ENCODE peak calls at places on chromosomes 1 and 21, in nine cellular contexts. X is NCI-H2029; B is HTR-8/SVneo; E is activated T-helper 1 cell treated with anti-CD3 and anti-CD28 coated beads, Interleukin-2, amount 50 U/mL, for 16 hours; G is body of pancreas; H is lower lobe of right lung; C is stimulated activated CD8-positive, alpha-beta memory T cell treated with anti-CD3 and anti-CD28 coated beads, Interleukin-4, amount 100 ng/mL, for 24 hours; Z is GM13977; T is GM23338. P is an unnamed sample.

GRCh38 chr1:9737057-9737456 is 85.5 kb downstream of the PIK3CD start:
- DNase-seq in X (no peak), B (no peak), E (no peak), G (no peak), H (no peak), C (no peak), Z (no peak), T (no peak), P (no peak)

GRCh38 chr1:115771847-115772457 is 3.4 kb upstream of the CASQ2 start:
- DNase-seq in X (peak; percentile 59), B (peak; percentile 72), E (no peak), G (peak; percentile 80), H (peak; percentile 51), C (no peak), Z (peak; percentile 67), T (peak; percentile 97), P (peak; percentile 51)

GRCh38 chr1:178849932-178850331 is 20.9 kb downstream of the ANGPTL1 start:
- DNase-seq in X (no peak), B (no peak), E (no peak), G (no peak), H (no peak), C (no peak), Z (no peak), T (no peak), P (no peak)

GRCh38 chr1:229109320-229109761 is 161.6 kb upstream of the RAB4A start:
- DNase-seq in X (no peak), B (no peak), E (no peak), G (peak; percentile 55), H (no peak), C (no peak), Z (no peak), T (no peak), P (no peak)

GRCh38 chr1:243672675-243673074 is 177.4 kb downstream of the AKT3 start:
- DNase-seq in X (no peak), B (no peak), E (no peak), G (no peak), H (no peak), C (no peak), Z (no peak), T (no peak), P (no peak)

GRCh38 chr1:175268720-175269119 is 76.1 kb upstream of the KIAA0040 start:
- DNase-seq in X (no peak), B (no peak), E (no peak), G (no peak), H (no peak), C (no peak), Z (no peak), T (no peak), P (no peak)

GRCh38 chr1:166906647-166907046 is 30.6 kb upstream of the TADA1 start:
- DNase-seq in X (no peak), B (no peak), E (no peak), G (no peak), H (no peak), C (no peak), Z (no peak), T (no peak), P (no peak)

GRCh38 chr1:247385283-247385682 is 30.7 kb upstream of the NLRP3 start:
- DNase-seq in X (no peak), B (no peak), E (no peak), G (no peak), H (no peak), C (no peak), Z (no peak), T (no peak), P (no peak)

GRCh38 chr21:41952568-41953248 is 1.1 kb downstream of the C2CD2 start:
- DNase-seq in X (no peak), B (no peak), E (no peak), G (no peak), H (no peak), C (no peak), Z (no peak), T (peak; percentile 49), P (no peak)

GRCh38 chr1:156481527-156481926 is 19.0 kb downstream of the MEF2D start:
- DNase-seq in X (no peak), B (no peak), E (no peak), G (no peak), H (no peak), C (no peak), Z (peak; percentile 71), T (no peak), P (no peak)

GRCh38 chr21:22993822-22994574 is 1995.8 kb downstream of the NCAM2 start:
- DNase-seq in X (peak; percentile 77), B (no peak), E (no peak), G (no peak), H (no peak), C (no peak), Z (no peak), T (no peak), P (peak; percentile 10)

GRCh38 chr1:68151690-68152089 is 80.6 kb downstream of the WLS start:
- DNase-seq in X (no peak), B (no peak), E (no peak), G (no peak), H (no peak), C (no peak), Z (no peak), T (no peak), P (no peak)

GRCh38 chr1:18322353-18323032 is 158.2 kb upstream of the KLHDC7A start:
- DNase-seq in X (no peak), B (no peak), E (no peak), G (no peak), H (no peak), C (no peak), Z (peak; percentile 34), T (peak; percentile 85), P (peak; percentile 21)

GRCh38 chr1:67897270-67897949 is 64.1 kb upstream of the GNG12 start:
- DNase-seq in X (no peak), B (no peak), E (no peak), G (no peak), H (no peak), C (no peak), Z (no peak), T (no peak), P (no peak)

GRCh38 chr1:7387053-7387861 is 383.8 kb upstream of the VAMP3 start:
- DNase-seq in X (no peak), B (no peak), E (no peak), G (no peak), H (no peak), C (no peak), Z (no peak), T (no peak), P (no peak)

GRCh38 chr1:203281033-203281432 is 24.3 kb upstream of the BTG2 start:
- DNase-seq in X (no peak), B (no peak), E (no peak), G (no peak), H (no peak), C (no peak), Z (no peak), T (no peak), P (no peak)

GRCh38 chr1:228271701-228272251 is 63.9 kb downstream of the OBSCN start:
- DNase-seq in X (no peak), B (no peak), E (no peak), G (no peak), H (no peak), C (no peak), Z (no peak), T (no peak), P (no peak)

GRCh38 chr1:101653482-101653946 is 343.2 kb downstream of the OLFM3 start:
- DNase-seq in X (no peak), B (no peak), E (no peak), G (no peak), H (no peak), C (no peak), Z (no peak), T (peak; percentile 85), P (peak; percentile 65)

GRCh38 chr1:15282038-15282437 is 35.0 kb downstream of the FHAD1 start:
- DNase-seq in X (no peak), B (no peak), E (no peak), G (no peak), H (no peak), C (no peak), Z (no peak), T (no peak), P (no peak)

GRCh38 chr1:39892611-39893595 is 8.8 kb downstream of the MYCL start:
- DNase-seq in X (peak; percentile 98), B (peak; percentile 59), E (no peak), G (peak; percentile 63), H (no peak), C (no peak), Z (no peak), T (peak; percentile 91), P (no peak)

GRCh38 chr1:186722711-186723309 is 42.6 kb upstream of the PTGS2 start:
- DNase-seq in X (no peak), B (no peak), E (no peak), G (peak; percentile 13), H (no peak), C (no peak), Z (peak; percentile 33), T (peak; percentile 80), P (peak; percentile 45)

GRCh38 chr1:244254467-244254866 is 197.2 kb downstream of the ADSS2 start:
- DNase-seq in X (no peak), B (no peak), E (no peak), G (peak; percentile 61), H (peak; percentile 78), C (no peak), Z (no peak), T (no peak), P (no peak)

GRCh38 chr1:85975770-85976386 is 180.7 kb downstream of the COL24A1 start:
- DNase-seq in X (no peak), B (no peak), E (no peak), G (no peak), H (no peak), C (no peak), Z (no peak), T (peak; percentile 80), P (no peak)

GRCh38 chr1:66693856-66694255 is 58.4 kb upstream of the DYNLT5 start:
- DNase-seq in X (no peak), B (no peak), E (no peak), G (no peak), H (no peak), C (no peak), Z (no peak), T (no peak), P (no peak)

GRCh38 chr1:167227934-167228378 is 7.3 kb downstream of the POU2F1 start:
- DNase-seq in X (no peak), B (no peak), E (no peak), G (no peak), H (no peak), C (no peak), Z (no peak), T (peak; percentile 67), P (no peak)

GRCh38 chr21:32869459-32869858 is 97.9 kb upstream of the PAXBP1 start:
- DNase-seq in X (no peak), B (no peak), E (no peak), G (no peak), H (no peak), C (no peak), Z (no peak), T (no peak), P (no peak)

GRCh38 chr1:247371801-247372259 is 40.2 kb upstream of the ZNF496 start:
- DNase-seq in X (no peak), B (no peak), E (no peak), G (no peak), H (no peak), C (no peak), Z (no peak), T (no peak), P (no peak)

GRCh38 chr1:199978408-199978940 is 49.0 kb upstream of the NR5A2 start:
- DNase-seq in X (no peak), B (no peak), E (no peak), G (peak; percentile 50), H (no peak), C (no peak), Z (no peak), T (no peak), P (no peak)

GRCh38 chr1:153192697-153193096 is 10.5 kb upstream of the LELP1 start:
- DNase-seq in X (no peak), B (no peak), E (no peak), G (peak; percentile 20), H (no peak), C (no peak), Z (no peak), T (peak; percentile 88), P (no peak)

GRCh38 chr1:183019860-183020259 is 3.4 kb upstream of the LAMC1 start:
- DNase-seq in X (peak; percentile 72), B (no peak), E (no peak), G (peak; percentile 68), H (no peak), C (no peak), Z (no peak), T (peak; percentile 69), P (no peak)

GRCh38 chr21:41678944-41679343 is 87.9 kb downstream of the RIPK4 start:
- DNase-seq in X (peak; percentile 98), B (peak; percentile 98), E (no peak), G (peak; percentile 99), H (peak; percentile 97), C (no peak), Z (no peak), T (peak; percentile 98), P (peak; percentile 75)

P was measured in BE2C.